ENCODE peak calls at places on chromosomes 12 and 14, in eight cellular contexts. One of them, this sample, is unnamed.

GRCh38 chr14:104665663-104666522 is 23.5 kb upstream of the INF2 start:
- DNase-seq in BE2C: no peak
- DNase-seq in fibroblast of villous mesenchyme: no peak
- DNase-seq in COR-L47: no peak
- DNase-seq in HFF-Myc: no peak
- DNase-seq in transverse colon: peak; percentile 75
- DNase-seq in RWPE2: peak; percentile 60
- DNase-seq in fibroblast of lung: no peak
- DNase-seq in this sample: no peak

GRCh38 chr12:77122236-77122635 is 56.9 kb upstream of the E2F7 start:
- DNase-seq in BE2C: no peak
- DNase-seq in fibroblast of lung: peak; percentile 99
- DNase-seq in RWPE2: peak; percentile 63
- DNase-seq in COR-L47: no peak
- DNase-seq in transverse colon: no peak
- DNase-seq in HFF-Myc: no peak
- DNase-seq in fibroblast of villous mesenchyme: peak; percentile 89
- DNase-seq in this sample: no peak

GRCh38 chr14:34713681-34714319 is 593 bp downstream of the CFL2 start:
- DNase-seq in fibroblast of lung: peak; percentile 87
- DNase-seq in fibroblast of villous mesenchyme: peak; percentile 77
- DNase-seq in HFF-Myc: no peak
- DNase-seq in COR-L47: no peak
- DNase-seq in BE2C: no peak
- DNase-seq in RWPE2: no peak
- DNase-seq in transverse colon: peak; percentile 37
- DNase-seq in this sample: no peak

GRCh38 chr12:69714542-69714941 is 15.4 kb upstream of the BEST3 start:
- DNase-seq in COR-L47: no peak
- DNase-seq in HFF-Myc: no peak
- DNase-seq in transverse colon: no peak
- DNase-seq in RWPE2: no peak
- DNase-seq in fibroblast of villous mesenchyme: no peak
- DNase-seq in fibroblast of lung: no peak
- DNase-seq in BE2C: no peak
- DNase-seq in this sample: no peak

GRCh38 chr14:71235865-71236264 is 328.6 kb downstream of the PCNX1 start:
- DNase-seq in fibroblast of villous mesenchyme: no peak
- DNase-seq in HFF-Myc: no peak
- DNase-seq in RWPE2: no peak
- DNase-seq in transverse colon: no peak
- DNase-seq in BE2C: peak; percentile 79
- DNase-seq in fibroblast of lung: peak; percentile 28
- DNase-seq in COR-L47: peak; percentile 42
- DNase-seq in this sample: no peak

GRCh38 chr14:37796703-37797416 is 201.4 kb downstream of the TTC6 start:
- DNase-seq in fibroblast of villous mesenchyme: no peak
- DNase-seq in RWPE2: no peak
- DNase-seq in transverse colon: no peak
- DNase-seq in HFF-Myc: no peak
- DNase-seq in COR-L47: no peak
- DNase-seq in BE2C: no peak
- DNase-seq in fibroblast of lung: no peak
- DNase-seq in this sample: no peak

GRCh38 chr12:105559292-105559691 is 228.8 kb downstream of the C12orf75 start:
- DNase-seq in RWPE2: no peak
- DNase-seq in transverse colon: no peak
- DNase-seq in fibroblast of villous mesenchyme: no peak
- DNase-seq in HFF-Myc: no peak
- DNase-seq in COR-L47: no peak
- DNase-seq in fibroblast of lung: no peak
- DNase-seq in BE2C: no peak
- DNase-seq in this sample: no peak

GRCh38 chr12:59056931-59057330 is 136.6 kb upstream of the LRIG3 start:
- DNase-seq in HFF-Myc: no peak
- DNase-seq in fibroblast of villous mesenchyme: no peak
- DNase-seq in transverse colon: no peak
- DNase-seq in COR-L47: no peak
- DNase-seq in RWPE2: no peak
- DNase-seq in fibroblast of lung: no peak
- DNase-seq in BE2C: no peak
- DNase-seq in this sample: no peak

GRCh38 chr14:29724991-29725390 is 202.7 kb downstream of the PRKD1 start:
- DNase-seq in fibroblast of lung: peak; percentile 49
- DNase-seq in fibroblast of villous mesenchyme: peak; percentile 46
- DNase-seq in BE2C: no peak
- DNase-seq in HFF-Myc: no peak
- DNase-seq in COR-L47: peak; percentile 31
- DNase-seq in RWPE2: no peak
- DNase-seq in transverse colon: no peak
- DNase-seq in this sample: no peak

This sample was measured in brain pericyte.